ENCODE peak calls at places on chromosomes 4 and X, in eight cellular contexts. A is IMR-90, L is lower lobe of right lung, S is heart right ventricle, R is cardiac muscle cell, H is psoas muscle, K is astrocyte, V is Karpas-422. P is an unnamed sample. For H3K4me1, the result is how much of the 10 kb centered on the place peaks cover.

GRCh38 chrX:41734530-41734929 is 10.5 kb downstream of the GPR82 start:
- DNase-seq in H (no peak), K (no peak), V (peak), A (peak), R (no peak), L (no peak), S (no peak), P (no peak)

GRCh38 chr4:124065941-124066340 is 646.6 kb downstream of the ANKRD50 start:
- DNase-seq in H (no peak), V (no peak), S (no peak), L (no peak), K (no peak), A (no peak), R (no peak), P (no peak)

GRCh38 chrX:14630724-14631123 is 101.4 kb downstream of the GLRA2 start:
- DNase-seq in A (no peak), V (peak), R (no peak), H (no peak), L (no peak), K (no peak), S (no peak), P (no peak)

GRCh38 chr4:111778543-111778942 is 366.7 kb upstream of the FAM241A start:
- DNase-seq in K (no peak), L (no peak), A (no peak), H (no peak), S (no peak), V (no peak), R (peak), P (no peak)

GRCh38 chr4:7338876-7339623 is 95.7 kb downstream of the PSAPL1 start:
- DNase-seq in R (no peak), L (peak), V (no peak), S (no peak), A (no peak), K (no peak), H (peak), P (peak)

GRCh38 chr4:188783606-188784157 is 644.4 kb downstream of the TRIML1 start:
- DNase-seq in V (no peak), H (no peak), L (no peak), A (no peak), K (no peak), S (no peak), R (no peak), P (no peak)

GRCh38 chr4:185054257-185054656 is 36.0 kb downstream of the HELT start:
- DNase-seq in R (no peak), K (no peak), A (no peak), H (no peak), S (no peak), L (no peak), V (no peak), P (no peak)

GRCh38 chrX:318739-319578 is at the start of gene GTPBP6:
- DNase-seq in K (peak), V (peak), H (peak), R (peak), A (peak), S (peak), L (peak), P (peak)

GRCh38 chrX:138777230-138777629 is 65.7 kb upstream of the FGF13 start:
- DNase-seq in L (no peak), V (no peak), A (no peak), S (no peak), K (no peak), H (no peak), R (no peak), P (no peak)

GRCh38 chr4:19614171-19614570 is 637.5 kb upstream of the SLIT2 start:
- DNase-seq in V (no peak), S (no peak), L (no peak), K (peak), R (no peak), A (no peak), H (no peak), P (no peak)

GRCh38 chr4:108972613-108973283 is 209.9 kb upstream of the ETNPPL start:
- DNase-seq in V (no peak), K (no peak), S (no peak), R (no peak), H (no peak), L (no peak), A (no peak), P (no peak)

GRCh38 chr4:11722218-11722617 is 293.5 kb upstream of the HS3ST1 start:
- DNase-seq in H (no peak), L (no peak), R (no peak), K (no peak), S (no peak), V (no peak), A (no peak), P (no peak)

DNA sequence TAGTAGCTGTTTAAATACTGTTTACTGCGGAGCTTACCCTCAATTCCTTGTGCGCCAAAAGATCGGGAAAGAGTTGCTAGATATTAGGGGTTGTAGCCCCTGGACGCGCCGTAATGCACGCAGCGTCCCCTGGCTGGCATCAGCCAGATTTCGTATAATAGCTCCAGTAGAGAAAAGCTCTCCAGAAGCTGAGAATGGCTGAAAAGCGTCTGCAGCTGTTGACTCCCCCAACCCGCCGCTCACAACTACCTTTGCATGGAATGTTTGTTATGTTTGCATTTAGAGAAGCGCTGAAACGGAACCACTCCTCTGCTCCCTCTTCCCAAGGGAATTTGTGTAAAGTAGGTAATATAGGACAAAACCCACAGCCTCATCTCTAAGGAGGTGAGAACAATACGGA is 3.7 kb downstream of the DOCK11 start:
- DNase-seq in H (no peak), L (no peak), V (no peak), S (no peak), R (peak), K (no peak), A (no peak), P (no peak)
- H3K4me1 ChIP-seq in H (under half), L (under half), V (under half), S (under half), R (under half), K (under half), A (under half), P (under half)

GRCh38 chrX:72062890-72063289 is 68.8 kb downstream of the RTL5 start:
- DNase-seq in A (no peak), V (no peak), S (no peak), H (peak), L (no peak), R (no peak), K (no peak), P (peak)

GRCh38 chrX:72060196-72060974 is 71.3 kb downstream of the RTL5 start:
- DNase-seq in V (peak), L (no peak), K (no peak), H (no peak), A (peak), S (no peak), R (peak), P (peak)

GRCh38 chrX:72057844-72058243 is 73.9 kb downstream of the RTL5 start:
- DNase-seq in R (no peak), H (no peak), K (no peak), A (no peak), L (no peak), S (no peak), V (no peak), P (no peak)

GRCh38 chrX:72057331-72057730 is 74.4 kb downstream of the RTL5 start:
- DNase-seq in V (no peak), R (no peak), A (no peak), K (no peak), L (no peak), S (no peak), H (no peak), P (no peak)

GRCh38 chrX:72061091-72061490 is 70.6 kb downstream of the RTL5 start:
- DNase-seq in L (no peak), K (peak), V (no peak), H (no peak), A (no peak), R (no peak), S (no peak), P (no peak)
- H3K27ac ChIP-seq in L (no peak), K (no peak), V (no peak), H (no peak), A (no peak), R (no peak), S (no peak), P (no peak)

GRCh38 chr4:153759407-153760226 is at the start of gene RNF175:
- DNase-seq in L (no peak), K (no peak), R (peak), S (no peak), V (no peak), H (peak), A (no peak), P (peak)
- H3K4me3 ChIP-seq in L (peak), K (peak), R (peak), S (peak), V (no peak), H (peak), A (peak), P (peak)

DNA sequence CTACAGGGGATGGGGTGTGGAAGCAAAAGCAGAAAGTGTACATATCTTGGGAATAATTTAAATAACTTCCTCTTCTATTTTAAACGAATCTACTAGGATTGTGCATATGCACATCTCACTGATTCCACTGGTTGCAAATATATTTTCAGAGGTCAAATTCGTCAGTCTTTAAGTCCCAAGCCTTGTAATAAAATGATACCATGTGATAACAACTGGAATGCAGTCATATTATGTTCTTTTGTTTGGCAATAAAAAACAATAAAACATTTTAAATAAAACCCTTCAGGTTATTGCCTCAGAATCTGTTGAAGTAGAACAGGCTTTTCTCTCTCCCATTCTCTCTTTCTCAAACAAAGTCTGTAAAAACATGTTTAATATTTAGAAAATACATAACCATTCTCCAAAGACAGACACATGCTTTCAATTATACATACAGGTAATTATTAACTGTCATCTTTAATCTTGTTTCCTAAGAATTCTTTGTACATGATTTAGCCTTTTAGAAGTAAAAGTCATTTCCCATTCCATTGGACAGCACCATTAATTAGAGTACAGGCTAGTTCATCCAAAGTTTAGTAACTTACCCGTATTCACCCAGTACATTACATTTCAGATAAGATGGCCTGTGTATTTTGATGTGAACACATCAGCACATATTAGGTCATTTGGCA is 421.1 kb downstream of the PCDH7 start:
- DNase-seq in V (no peak), H (no peak), A (no peak), R (no peak), S (no peak), L (no peak), K (peak), P (no peak)
- H3K4me1 ChIP-seq in V (under half), H (under half), A (under half), R (under half), S (under half), L (under half), K (under half), P (under half)